ENCODE peak calls at places on chromosomes 7 and 10, in eight cellular contexts. J is NCI-H774; G is suprapubic skin; N is fibroblast of lung; F is effector memory CD8-positive, alpha-beta T cell; Q is activated B cell treated with CpG ODN at 0.5 μM for 24 hours; U is BJ; B is AML-193. R is an unnamed sample.

GRCh38 chr10:7593905-7594304 is 72.9 kb downstream of the ITIH5 start:
- DNase-seq in J (no peak), G (no peak), N (no peak), F (no peak), Q (no peak), U (no peak), B (no peak), R (no peak)

GRCh38 chr7:99631311-99632109 is 14.8 kb downstream of the ZSCAN25 start:
- DNase-seq in J (no peak), G (no peak), N (peak), F (no peak), Q (no peak), U (no peak), B (no peak), R (no peak)

GRCh38 chr7:101582971-101583370 is 46.1 kb downstream of the MYL10 start:
- DNase-seq in J (no peak), G (peak), N (no peak), F (no peak), Q (no peak), U (no peak), B (no peak), R (no peak)

GRCh38 chr7:75920431-75921161 is 5.6 kb downstream of the POR start:
- DNase-seq in J (no peak), G (no peak), N (peak), F (no peak), Q (no peak), U (no peak), B (no peak), R (no peak)

GRCh38 chr7:41046221-41046761 is 656.6 kb downstream of the INHBA start:
- DNase-seq in J (no peak), G (no peak), N (peak), F (no peak), Q (no peak), U (peak), B (no peak), R (peak)

GRCh38 chr10:36191009-36191408 is 548.9 kb upstream of the FZD8 start:
- DNase-seq in J (no peak), G (no peak), N (no peak), F (no peak), Q (no peak), U (no peak), B (no peak), R (no peak)

GRCh38 chr10:67837519-67838314 is at the start of gene DNAJC12:
- DNase-seq in J (peak), G (no peak), N (peak), F (no peak), Q (no peak), U (no peak), B (peak), R (peak)

GRCh38 chr7:47503283-47503682 is 78.6 kb downstream of the TNS3 start:
- DNase-seq in J (no peak), G (no peak), N (peak), F (no peak), Q (no peak), U (no peak), B (no peak), R (peak)

GRCh38 chr10:125370578-125370977 is 210.2 kb upstream of the CTBP2 start:
- DNase-seq in J (no peak), G (no peak), N (no peak), F (no peak), Q (no peak), U (no peak), B (no peak), R (no peak)

GRCh38 chr10:23363788-23364135 is 19.2 kb upstream of the C10orf67 start:
- DNase-seq in J (no peak), G (no peak), N (no peak), F (no peak), Q (no peak), U (no peak), B (no peak), R (no peak)

R was measured in H4.